ENCODE peak calls at places on chromosome 16, in eight cellular contexts. One of them, this sample, is unnamed.
A peak's percentile ranks its signal among the peaks of the same experiment; 100 is the strongest.

GRCh38 chr16:50683689-50684374 is 2.7 kb upstream of the SNX20 start:
- DNase-seq in heart right ventricle: no peak
- DNase-seq in aorta: peak; percentile 66
- DNase-seq in psoas muscle: no peak
- DNase-seq in tibial nerve: no peak
- DNase-seq in GM23338: no peak
- DNase-seq in heart left ventricle: no peak
- DNase-seq in stomach: peak; percentile 50
- DNase-seq in this sample: no peak

GRCh38 chr16:85998178-85998867 is 99.4 kb downstream of the IRF8 start:
- DNase-seq in heart right ventricle: no peak
- DNase-seq in aorta: peak; percentile 21
- DNase-seq in psoas muscle: no peak
- DNase-seq in tibial nerve: no peak
- DNase-seq in GM23338: no peak
- DNase-seq in heart left ventricle: no peak
- DNase-seq in stomach: no peak
- DNase-seq in this sample: no peak

GRCh38 chr16:73298562-73298961 is 250.6 kb upstream of the ZFHX3 start:
- DNase-seq in heart right ventricle: no peak
- DNase-seq in aorta: no peak
- DNase-seq in psoas muscle: no peak
- DNase-seq in tibial nerve: no peak
- DNase-seq in GM23338: peak; percentile 80
- DNase-seq in heart left ventricle: no peak
- DNase-seq in stomach: no peak
- DNase-seq in this sample: no peak

GRCh38 chr16:48526958-48527331 is 83.0 kb downstream of the N4BP1 start:
- DNase-seq in heart right ventricle: no peak
- DNase-seq in aorta: peak; percentile 35
- DNase-seq in psoas muscle: no peak
- DNase-seq in tibial nerve: no peak
- DNase-seq in GM23338: no peak
- DNase-seq in heart left ventricle: no peak
- DNase-seq in stomach: no peak
- DNase-seq in this sample: no peak

GRCh38 chr16:71542377-71542776 is 16.2 kb downstream of the CHST4 start:
- DNase-seq in heart right ventricle: peak; percentile 7
- DNase-seq in aorta: no peak
- DNase-seq in psoas muscle: peak; percentile 13
- DNase-seq in tibial nerve: peak; percentile 54
- DNase-seq in GM23338: peak; percentile 92
- DNase-seq in heart left ventricle: peak; percentile 32
- DNase-seq in stomach: peak; percentile 48
- DNase-seq in this sample: no peak

GRCh38 chr16:49530396-49530795 is 156.8 kb downstream of the C16orf78 start:
- DNase-seq in heart right ventricle: no peak
- DNase-seq in aorta: no peak
- DNase-seq in psoas muscle: no peak
- DNase-seq in tibial nerve: no peak
- DNase-seq in GM23338: no peak
- DNase-seq in heart left ventricle: no peak
- DNase-seq in stomach: no peak
- DNase-seq in this sample: no peak

GRCh38 chr16:47712276-47713224 is 251.4 kb downstream of the PHKB start:
- DNase-seq in heart right ventricle: no peak
- DNase-seq in aorta: no peak
- DNase-seq in psoas muscle: peak; percentile 9
- DNase-seq in tibial nerve: no peak
- DNase-seq in GM23338: no peak
- DNase-seq in heart left ventricle: no peak
- DNase-seq in stomach: no peak
- DNase-seq in this sample: peak; percentile 73

GRCh38 chr16:81996664-81997529 is 14.4 kb downstream of the SDR42E1 start:
- DNase-seq in heart right ventricle: no peak
- DNase-seq in aorta: no peak
- DNase-seq in psoas muscle: no peak
- DNase-seq in tibial nerve: no peak
- DNase-seq in GM23338: peak; percentile 73
- DNase-seq in heart left ventricle: no peak
- DNase-seq in stomach: no peak
- DNase-seq in this sample: no peak

GRCh38 chr16:69701866-69702265 is 24.5 kb downstream of the NQO1 start:
- DNase-seq in heart right ventricle: no peak
- DNase-seq in aorta: no peak
- DNase-seq in psoas muscle: no peak
- DNase-seq in tibial nerve: no peak
- DNase-seq in GM23338: no peak
- DNase-seq in heart left ventricle: no peak
- DNase-seq in stomach: no peak
- DNase-seq in this sample: no peak

GRCh38 chr16:3661311-3661710 is 6.8 kb downstream of the DNASE1 start:
- DNase-seq in heart right ventricle: no peak
- DNase-seq in aorta: peak; percentile 53
- DNase-seq in psoas muscle: no peak
- DNase-seq in tibial nerve: no peak
- DNase-seq in GM23338: no peak
- DNase-seq in heart left ventricle: no peak
- DNase-seq in stomach: no peak
- DNase-seq in this sample: no peak

GRCh38 chr16:3655791-3656490 is 1.4 kb downstream of the DNASE1 start:
- DNase-seq in heart right ventricle: no peak
- DNase-seq in aorta: peak; percentile 51
- DNase-seq in psoas muscle: no peak
- DNase-seq in tibial nerve: no peak
- DNase-seq in GM23338: no peak
- DNase-seq in heart left ventricle: no peak
- DNase-seq in stomach: no peak
- DNase-seq in this sample: peak; percentile 64

GRCh38 chr16:3656491-3657468 is 2.3 kb downstream of the DNASE1 start:
- DNase-seq in heart right ventricle: no peak
- DNase-seq in aorta: peak; percentile 65
- DNase-seq in psoas muscle: no peak
- DNase-seq in tibial nerve: no peak
- DNase-seq in GM23338: no peak
- DNase-seq in heart left ventricle: no peak
- DNase-seq in stomach: no peak
- DNase-seq in this sample: peak; percentile 71

GRCh38 chr16:3661922-3662321 is 7.4 kb downstream of the DNASE1 start:
- DNase-seq in heart right ventricle: no peak
- DNase-seq in aorta: peak; percentile 59
- DNase-seq in psoas muscle: no peak
- DNase-seq in tibial nerve: no peak
- DNase-seq in GM23338: no peak
- DNase-seq in heart left ventricle: no peak
- DNase-seq in stomach: no peak
- DNase-seq in this sample: no peak

DNA sequence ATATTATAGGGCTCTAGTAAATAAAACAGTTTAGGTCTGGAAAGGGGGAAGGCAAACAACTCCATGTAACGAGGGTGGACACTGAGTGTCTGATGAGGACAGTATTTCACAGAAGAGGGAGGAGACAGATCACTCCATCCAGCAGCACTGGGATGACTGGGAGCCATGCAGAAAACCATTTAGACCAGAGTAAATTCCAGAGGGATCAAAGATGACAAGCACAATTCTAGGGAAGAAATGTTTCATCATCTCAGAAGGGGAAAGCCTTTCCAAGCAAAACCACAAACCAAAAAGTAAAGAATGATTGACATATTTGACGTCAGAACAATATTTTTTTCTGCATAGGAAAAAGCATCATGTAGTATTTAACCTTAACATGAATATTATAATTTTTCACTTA is 4.7 kb downstream of the DNASE1 start:
- DNase-seq in heart right ventricle: no peak
- DNase-seq in aorta: no peak
- DNase-seq in psoas muscle: no peak
- DNase-seq in tibial nerve: no peak
- DNase-seq in GM23338: no peak
- DNase-seq in heart left ventricle: no peak
- DNase-seq in stomach: no peak
- DNase-seq in this sample: no peak
- H3K36me3 ChIP-seq in heart right ventricle: peaks cover 66% of the 10 kb centered on the region
- H3K36me3 ChIP-seq in aorta: peaks cover 11% of the 10 kb centered on the region
- H3K36me3 ChIP-seq in psoas muscle: no peaks in the 10 kb centered on the region
- H3K36me3 ChIP-seq in tibial nerve: peaks cover 96% of the 10 kb centered on the region
- H3K36me3 ChIP-seq in GM23338: peaks cover 25% of the 10 kb centered on the region
- H3K36me3 ChIP-seq in heart left ventricle: no peaks in the 10 kb centered on the region
- H3K36me3 ChIP-seq in stomach: peaks cover 96% of the 10 kb centered on the region
- H3K36me3 ChIP-seq in this sample: peaks cover 28% of the 10 kb centered on the region

GRCh38 chr16:3938843-3939624 is 58.5 kb upstream of the CREBBP start:
- DNase-seq in heart right ventricle: peak; percentile 30
- DNase-seq in aorta: peak; percentile 89
- DNase-seq in psoas muscle: peak; percentile 47
- DNase-seq in tibial nerve: no peak
- DNase-seq in GM23338: peak; percentile 90
- DNase-seq in heart left ventricle: peak; percentile 65
- DNase-seq in stomach: peak; percentile 40
- DNase-seq in this sample: no peak
- H3K4me3 ChIP-seq in heart right ventricle: peak overlapping the region; percentile 41
- H3K4me3 ChIP-seq in aorta: peak overlapping the region; percentile 42
- H3K4me3 ChIP-seq in psoas muscle: peak overlapping the region; percentile 72
- H3K4me3 ChIP-seq in tibial nerve: peak overlapping the region; percentile 36
- H3K4me3 ChIP-seq in GM23338: peak overlapping the region; percentile 52
- H3K4me3 ChIP-seq in heart left ventricle: peak overlapping the region; percentile 34
- H3K4me3 ChIP-seq in stomach: peak overlapping the region; percentile 49
- H3K4me3 ChIP-seq in this sample: peak overlapping the region; percentile 68

GRCh38 chr16:84654998-84655397 is 6.7 kb downstream of the KLHL36 start:
- DNase-seq in heart right ventricle: no peak
- DNase-seq in aorta: no peak
- DNase-seq in psoas muscle: no peak
- DNase-seq in tibial nerve: no peak
- DNase-seq in GM23338: no peak
- DNase-seq in heart left ventricle: no peak
- DNase-seq in stomach: no peak
- DNase-seq in this sample: no peak
- H3K36me3 ChIP-seq in heart right ventricle: peaks cover 55% of the 10 kb centered on the region
- H3K36me3 ChIP-seq in aorta: peaks cover 3% of the 10 kb centered on the region
- H3K36me3 ChIP-seq in psoas muscle: peaks cover 4% of the 10 kb centered on the region
- H3K36me3 ChIP-seq in tibial nerve: peaks cover 85% of the 10 kb centered on the region
- H3K36me3 ChIP-seq in GM23338: peaks cover 4% of the 10 kb centered on the region
- H3K36me3 ChIP-seq in heart left ventricle: peaks cover 7% of the 10 kb centered on the region
- H3K36me3 ChIP-seq in stomach: peaks cover 91% of the 10 kb centered on the region
- H3K36me3 ChIP-seq in this sample: peaks cover 24% of the 10 kb centered on the region

DNA sequence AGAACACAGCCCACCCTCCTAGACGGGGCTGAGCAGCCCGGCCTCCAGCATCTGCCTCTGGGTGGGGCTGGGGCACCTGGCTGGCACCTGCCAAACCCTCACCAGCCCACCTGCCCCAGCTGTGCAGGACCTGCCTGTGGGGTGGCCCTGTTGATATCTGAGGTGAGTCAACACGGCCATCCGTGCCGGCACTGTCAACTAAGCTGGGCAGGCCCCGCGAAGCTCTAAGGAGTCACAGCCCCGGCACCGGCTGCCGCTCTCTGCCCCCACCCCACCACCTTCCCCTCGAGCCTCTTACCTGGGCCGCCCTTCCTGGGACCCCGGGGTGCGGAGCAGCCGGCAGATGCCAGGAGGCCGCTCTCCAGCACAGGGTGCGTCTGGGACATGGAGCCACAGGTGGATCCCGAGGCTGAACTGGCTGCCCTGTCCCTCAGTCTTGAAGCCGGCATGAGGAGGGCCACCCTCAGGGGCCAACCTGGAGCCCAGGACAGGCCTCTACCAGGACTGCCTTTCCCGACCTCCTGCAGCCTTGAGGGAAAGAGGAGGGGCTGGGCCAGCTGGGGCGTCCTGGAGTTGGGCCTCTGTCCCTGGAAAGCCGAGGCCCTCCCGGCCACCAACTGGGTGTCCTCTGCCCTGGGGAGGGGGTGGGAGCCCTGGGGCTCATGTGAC is 514 bp downstream of the CBFA2T3 start:
- DNase-seq in heart right ventricle: no peak
- DNase-seq in aorta: no peak
- DNase-seq in psoas muscle: no peak
- DNase-seq in tibial nerve: no peak
- DNase-seq in GM23338: no peak
- DNase-seq in heart left ventricle: no peak
- DNase-seq in stomach: no peak
- DNase-seq in this sample: no peak
- H3K4me3 ChIP-seq in heart right ventricle: peak overlapping the region; percentile 12
- H3K4me3 ChIP-seq in aorta: no peak overlapping the region
- H3K4me3 ChIP-seq in psoas muscle: peak overlapping the region; percentile 31
- H3K4me3 ChIP-seq in tibial nerve: peak overlapping the region; percentile 29
- H3K4me3 ChIP-seq in GM23338: no peak overlapping the region
- H3K4me3 ChIP-seq in heart left ventricle: no peak overlapping the region
- H3K4me3 ChIP-seq in stomach: peak overlapping the region; percentile 28
- H3K4me3 ChIP-seq in this sample: no peak overlapping the region

GRCh38 chr16:24117680-24118079 is 138.5 kb upstream of the CACNG3 start:
- DNase-seq in heart right ventricle: no peak
- DNase-seq in aorta: no peak
- DNase-seq in psoas muscle: no peak
- DNase-seq in tibial nerve: no peak
- DNase-seq in GM23338: peak; percentile 53
- DNase-seq in heart left ventricle: no peak
- DNase-seq in stomach: no peak
- DNase-seq in this sample: no peak
- H3K36me3 ChIP-seq in heart right ventricle: no peaks in the 10 kb centered on the region
- H3K36me3 ChIP-seq in aorta: no peaks in the 10 kb centered on the region
- H3K36me3 ChIP-seq in psoas muscle: no peaks in the 10 kb centered on the region
- H3K36me3 ChIP-seq in tibial nerve: no peaks in the 10 kb centered on the region
- H3K36me3 ChIP-seq in GM23338: no peaks in the 10 kb centered on the region
- H3K36me3 ChIP-seq in heart left ventricle: no peaks in the 10 kb centered on the region
- H3K36me3 ChIP-seq in stomach: peaks cover 11% of the 10 kb centered on the region
- H3K36me3 ChIP-seq in this sample: no peaks in the 10 kb centered on the region

GRCh38 chr16:79269211-79269863 is 331.2 kb downstream of the MAF start:
- DNase-seq in heart right ventricle: no peak
- DNase-seq in aorta: no peak
- DNase-seq in psoas muscle: no peak
- DNase-seq in tibial nerve: no peak
- DNase-seq in GM23338: no peak
- DNase-seq in heart left ventricle: no peak
- DNase-seq in stomach: no peak
- DNase-seq in this sample: no peak

GRCh38 chr16:79272141-79272577 is 328.4 kb downstream of the MAF start:
- DNase-seq in heart right ventricle: no peak
- DNase-seq in aorta: no peak
- DNase-seq in psoas muscle: no peak
- DNase-seq in tibial nerve: no peak
- DNase-seq in GM23338: no peak
- DNase-seq in heart left ventricle: no peak
- DNase-seq in stomach: no peak
- DNase-seq in this sample: no peak

GRCh38 chr16:79270011-79270410 is 330.5 kb downstream of the MAF start:
- DNase-seq in heart right ventricle: no peak
- DNase-seq in aorta: no peak
- DNase-seq in psoas muscle: no peak
- DNase-seq in tibial nerve: no peak
- DNase-seq in GM23338: no peak
- DNase-seq in heart left ventricle: no peak
- DNase-seq in stomach: no peak
- DNase-seq in this sample: no peak

GRCh38 chr16:79274197-79274596 is 326.3 kb downstream of the MAF start:
- DNase-seq in heart right ventricle: no peak
- DNase-seq in aorta: no peak
- DNase-seq in psoas muscle: no peak
- DNase-seq in tibial nerve: no peak
- DNase-seq in GM23338: no peak
- DNase-seq in heart left ventricle: no peak
- DNase-seq in stomach: no peak
- DNase-seq in this sample: no peak

GRCh38 chr16:79271583-79271982 is 329.0 kb downstream of the MAF start:
- DNase-seq in heart right ventricle: no peak
- DNase-seq in aorta: no peak
- DNase-seq in psoas muscle: no peak
- DNase-seq in tibial nerve: no peak
- DNase-seq in GM23338: no peak
- DNase-seq in heart left ventricle: no peak
- DNase-seq in stomach: no peak
- DNase-seq in this sample: no peak
- H3K4me3 ChIP-seq in heart right ventricle: no peak overlapping the region
- H3K4me3 ChIP-seq in aorta: no peak overlapping the region
- H3K4me3 ChIP-seq in psoas muscle: no peak overlapping the region
- H3K4me3 ChIP-seq in tibial nerve: no peak overlapping the region
- H3K4me3 ChIP-seq in GM23338: no peak overlapping the region
- H3K4me3 ChIP-seq in heart left ventricle: no peak overlapping the region
- H3K4me3 ChIP-seq in stomach: no peak overlapping the region
- H3K4me3 ChIP-seq in this sample: no peak overlapping the region

This sample was measured in kidney.